ENCODE peak calls at places on chromosomes 1 and 21, in ten cellular contexts. One of them, this sample, is unnamed.

GRCh38 chr21:26125433-26126167 is 45.0 kb downstream of the APP start:
- DNase-seq in NCI-H2029 treated with DMSO at 0.1 percent for 48 hours: no peak
- DNase-seq in activated effector memory CD4-positive, alpha-beta T cell treated with anti-CD3 and anti-CD28 coated beads, Interleukin-2, amount 50 U/mL, for 16 hours: no peak
- DNase-seq in upper lobe of right lung: no peak
- DNase-seq in cardiac muscle cell: no peak
- DNase-seq in Right ventricle myocardium superior: no peak
- DNase-seq in HS-5: no peak
- DNase-seq in NCI-H510A treated with DMSO at 0.1 percent for 48 hours: no peak
- DNase-seq in A549: no peak
- DNase-seq in COR-L47: no peak
- DNase-seq in this sample: no peak

GRCh38 chr1:32394890-32395415 is 712 bp upstream of the BSDC1 start:
- DNase-seq in NCI-H2029 treated with DMSO at 0.1 percent for 48 hours: peak
- DNase-seq in activated effector memory CD4-positive, alpha-beta T cell treated with anti-CD3 and anti-CD28 coated beads, Interleukin-2, amount 50 U/mL, for 16 hours: no peak
- DNase-seq in upper lobe of right lung: no peak
- DNase-seq in cardiac muscle cell: no peak
- DNase-seq in Right ventricle myocardium superior: no peak
- DNase-seq in HS-5: no peak
- DNase-seq in NCI-H510A treated with DMSO at 0.1 percent for 48 hours: peak
- DNase-seq in A549: no peak
- DNase-seq in COR-L47: peak
- DNase-seq in this sample: no peak

GRCh38 chr1:207414606-207415108 is 39.5 kb upstream of the CR2 start:
- DNase-seq in NCI-H2029 treated with DMSO at 0.1 percent for 48 hours: no peak
- DNase-seq in activated effector memory CD4-positive, alpha-beta T cell treated with anti-CD3 and anti-CD28 coated beads, Interleukin-2, amount 50 U/mL, for 16 hours: no peak
- DNase-seq in upper lobe of right lung: no peak
- DNase-seq in cardiac muscle cell: no peak
- DNase-seq in Right ventricle myocardium superior: no peak
- DNase-seq in HS-5: no peak
- DNase-seq in NCI-H510A treated with DMSO at 0.1 percent for 48 hours: no peak
- DNase-seq in A549: no peak
- DNase-seq in COR-L47: no peak
- DNase-seq in this sample: no peak

GRCh38 chr1:200739499-200740290 is 1.0 kb downstream of the CAMSAP2 start:
- DNase-seq in NCI-H2029 treated with DMSO at 0.1 percent for 48 hours: no peak
- DNase-seq in activated effector memory CD4-positive, alpha-beta T cell treated with anti-CD3 and anti-CD28 coated beads, Interleukin-2, amount 50 U/mL, for 16 hours: no peak
- DNase-seq in upper lobe of right lung: peak
- DNase-seq in cardiac muscle cell: peak
- DNase-seq in Right ventricle myocardium superior: peak
- DNase-seq in HS-5: no peak
- DNase-seq in NCI-H510A treated with DMSO at 0.1 percent for 48 hours: no peak
- DNase-seq in A549: peak
- DNase-seq in COR-L47: no peak
- DNase-seq in this sample: peak

GRCh38 chr1:53332188-53332564 is 4.3 kb upstream of the LRP8 start:
- DNase-seq in NCI-H2029 treated with DMSO at 0.1 percent for 48 hours: no peak
- DNase-seq in activated effector memory CD4-positive, alpha-beta T cell treated with anti-CD3 and anti-CD28 coated beads, Interleukin-2, amount 50 U/mL, for 16 hours: no peak
- DNase-seq in upper lobe of right lung: peak
- DNase-seq in cardiac muscle cell: no peak
- DNase-seq in Right ventricle myocardium superior: no peak
- DNase-seq in HS-5: no peak
- DNase-seq in NCI-H510A treated with DMSO at 0.1 percent for 48 hours: no peak
- DNase-seq in A549: no peak
- DNase-seq in COR-L47: no peak
- DNase-seq in this sample: peak

GRCh38 chr1:173341307-173341706 is 134.2 kb upstream of the TNFSF4 start:
- DNase-seq in NCI-H2029 treated with DMSO at 0.1 percent for 48 hours: no peak
- DNase-seq in activated effector memory CD4-positive, alpha-beta T cell treated with anti-CD3 and anti-CD28 coated beads, Interleukin-2, amount 50 U/mL, for 16 hours: no peak
- DNase-seq in upper lobe of right lung: no peak
- DNase-seq in cardiac muscle cell: no peak
- DNase-seq in Right ventricle myocardium superior: peak
- DNase-seq in HS-5: no peak
- DNase-seq in NCI-H510A treated with DMSO at 0.1 percent for 48 hours: no peak
- DNase-seq in A549: no peak
- DNase-seq in COR-L47: no peak
- DNase-seq in this sample: no peak

GRCh38 chr21:33908760-33909159 is 6.8 kb downstream of the ATP5PO start:
- DNase-seq in NCI-H2029 treated with DMSO at 0.1 percent for 48 hours: no peak
- DNase-seq in activated effector memory CD4-positive, alpha-beta T cell treated with anti-CD3 and anti-CD28 coated beads, Interleukin-2, amount 50 U/mL, for 16 hours: no peak
- DNase-seq in upper lobe of right lung: no peak
- DNase-seq in cardiac muscle cell: no peak
- DNase-seq in Right ventricle myocardium superior: no peak
- DNase-seq in HS-5: no peak
- DNase-seq in NCI-H510A treated with DMSO at 0.1 percent for 48 hours: no peak
- DNase-seq in A549: no peak
- DNase-seq in COR-L47: no peak
- DNase-seq in this sample: no peak

GRCh38 chr1:230857077-230857476 is 11.2 kb downstream of the C1orf198 start:
- DNase-seq in NCI-H2029 treated with DMSO at 0.1 percent for 48 hours: no peak
- DNase-seq in activated effector memory CD4-positive, alpha-beta T cell treated with anti-CD3 and anti-CD28 coated beads, Interleukin-2, amount 50 U/mL, for 16 hours: no peak
- DNase-seq in upper lobe of right lung: no peak
- DNase-seq in cardiac muscle cell: no peak
- DNase-seq in Right ventricle myocardium superior: no peak
- DNase-seq in HS-5: no peak
- DNase-seq in NCI-H510A treated with DMSO at 0.1 percent for 48 hours: no peak
- DNase-seq in A549: no peak
- DNase-seq in COR-L47: no peak
- DNase-seq in this sample: no peak

GRCh38 chr1:184854456-184855180 is 100.0 kb upstream of the EDEM3 start:
- DNase-seq in NCI-H2029 treated with DMSO at 0.1 percent for 48 hours: no peak
- DNase-seq in activated effector memory CD4-positive, alpha-beta T cell treated with anti-CD3 and anti-CD28 coated beads, Interleukin-2, amount 50 U/mL, for 16 hours: no peak
- DNase-seq in upper lobe of right lung: no peak
- DNase-seq in cardiac muscle cell: no peak
- DNase-seq in Right ventricle myocardium superior: no peak
- DNase-seq in HS-5: peak
- DNase-seq in NCI-H510A treated with DMSO at 0.1 percent for 48 hours: peak
- DNase-seq in A549: no peak
- DNase-seq in COR-L47: no peak
- DNase-seq in this sample: no peak

GRCh38 chr1:153506831-153507413 is 28.9 kb downstream of the S100A6 start:
- DNase-seq in NCI-H2029 treated with DMSO at 0.1 percent for 48 hours: no peak
- DNase-seq in activated effector memory CD4-positive, alpha-beta T cell treated with anti-CD3 and anti-CD28 coated beads, Interleukin-2, amount 50 U/mL, for 16 hours: no peak
- DNase-seq in upper lobe of right lung: peak
- DNase-seq in cardiac muscle cell: no peak
- DNase-seq in Right ventricle myocardium superior: peak
- DNase-seq in HS-5: peak
- DNase-seq in NCI-H510A treated with DMSO at 0.1 percent for 48 hours: no peak
- DNase-seq in A549: peak
- DNase-seq in COR-L47: no peak
- DNase-seq in this sample: no peak

GRCh38 chr1:226166341-226166740 is 20.2 kb downstream of the ACBD3 start:
- DNase-seq in NCI-H2029 treated with DMSO at 0.1 percent for 48 hours: no peak
- DNase-seq in activated effector memory CD4-positive, alpha-beta T cell treated with anti-CD3 and anti-CD28 coated beads, Interleukin-2, amount 50 U/mL, for 16 hours: no peak
- DNase-seq in upper lobe of right lung: no peak
- DNase-seq in cardiac muscle cell: no peak
- DNase-seq in Right ventricle myocardium superior: no peak
- DNase-seq in HS-5: no peak
- DNase-seq in NCI-H510A treated with DMSO at 0.1 percent for 48 hours: no peak
- DNase-seq in A549: no peak
- DNase-seq in COR-L47: no peak
- DNase-seq in this sample: no peak

GRCh38 chr21:29218749-29219148 is 80.0 kb upstream of the BACH1 start:
- DNase-seq in NCI-H2029 treated with DMSO at 0.1 percent for 48 hours: peak
- DNase-seq in activated effector memory CD4-positive, alpha-beta T cell treated with anti-CD3 and anti-CD28 coated beads, Interleukin-2, amount 50 U/mL, for 16 hours: no peak
- DNase-seq in upper lobe of right lung: no peak
- DNase-seq in cardiac muscle cell: no peak
- DNase-seq in Right ventricle myocardium superior: no peak
- DNase-seq in HS-5: no peak
- DNase-seq in NCI-H510A treated with DMSO at 0.1 percent for 48 hours: peak
- DNase-seq in A549: no peak
- DNase-seq in COR-L47: no peak
- DNase-seq in this sample: no peak

GRCh38 chr1:109793486-109794318 is 30.0 kb upstream of the EPS8L3 start:
- DNase-seq in NCI-H2029 treated with DMSO at 0.1 percent for 48 hours: peak
- DNase-seq in activated effector memory CD4-positive, alpha-beta T cell treated with anti-CD3 and anti-CD28 coated beads, Interleukin-2, amount 50 U/mL, for 16 hours: peak
- DNase-seq in upper lobe of right lung: no peak
- DNase-seq in cardiac muscle cell: no peak
- DNase-seq in Right ventricle myocardium superior: no peak
- DNase-seq in HS-5: no peak
- DNase-seq in NCI-H510A treated with DMSO at 0.1 percent for 48 hours: no peak
- DNase-seq in A549: no peak
- DNase-seq in COR-L47: peak
- DNase-seq in this sample: no peak